ENCODE peak calls at places on chromosomes 1 and 21, in five cellular contexts. U is H54, X is GM20000, R is T47D, L is brain microvascular endothelial cell. V is an unnamed sample.

GRCh38 chr1:63475761-63476160 is 47.3 kb downstream of the ITGB3BP start:
- DNase-seq in R (no peak), U (no peak), X (no peak), L (peak; percentile 28), V (no peak)

GRCh38 chr1:68456207-68456606 is 6.5 kb upstream of the RPE65 start:
- DNase-seq in U (no peak), R (no peak), L (no peak), X (no peak), V (no peak)

GRCh38 chr1:159825564-159825963 is 1.1 kb upstream of the SLAMF8 start:
- DNase-seq in U (no peak), X (no peak), L (no peak), R (no peak), V (no peak)

GRCh38 chr1:218034464-218034863 is 250.6 kb upstream of the RRP15 start:
- DNase-seq in X (no peak), R (no peak), L (no peak), U (no peak), V (no peak)

GRCh38 chr1:119674835-119675289 is 26.8 kb upstream of the ZNF697 start:
- DNase-seq in L (peak; percentile 69), R (peak; percentile 59), U (no peak), X (peak; percentile 43), V (peak; percentile 85)

GRCh38 chr21:39220150-39220549 is 36.9 kb upstream of the PSMG1 start:
- DNase-seq in L (no peak), U (no peak), X (no peak), R (no peak), V (no peak)

GRCh38 chr1:84998642-84999280 is 1.8 kb upstream of the MCOLN2 start:
- DNase-seq in X (peak; percentile 37), U (no peak), L (no peak), R (no peak), V (no peak)

GRCh38 chr1:204217648-204218000 is 3.8 kb upstream of the GOLT1A start:
- DNase-seq in X (no peak), U (no peak), R (no peak), L (no peak), V (no peak)

GRCh38 chr1:71046891-71047634 is 553 bp downstream of the PTGER3 start:
- DNase-seq in U (no peak), X (peak; percentile 37), R (peak; percentile 40), L (no peak), V (no peak)

GRCh38 chr1:151314137-151314875 is 12.9 kb downstream of the PI4KB start:
- DNase-seq in X (no peak), R (no peak), L (peak; percentile 75), U (peak; percentile 89), V (no peak)

GRCh38 chr1:7331926-7332535 is 439.1 kb upstream of the VAMP3 start:
- DNase-seq in U (no peak), X (no peak), L (no peak), R (peak; percentile 20), V (peak; percentile 58)

GRCh38 chr1:110335265-110335664 is 3.9 kb upstream of the RBM15 start:
- DNase-seq in U (no peak), X (no peak), L (no peak), R (no peak), V (no peak)

GRCh38 chr21:42575111-42575510 is 61.5 kb downstream of the SLC37A1 start:
- DNase-seq in L (no peak), X (no peak), R (no peak), U (no peak), V (no peak)

GRCh38 chr1:232393010-232393833 is 236.7 kb downstream of the SIPA1L2 start:
- DNase-seq in U (peak; percentile 26), R (no peak), X (no peak), L (no peak), V (no peak)

GRCh38 chr1:198913667-198914066 is 274.8 kb downstream of the PTPRC start:
- DNase-seq in U (no peak), L (no peak), X (no peak), R (no peak), V (no peak)

GRCh38 chr1:203274603-203275381 is 30.5 kb upstream of the BTG2 start:
- DNase-seq in R (no peak), L (no peak), U (no peak), X (no peak), V (no peak)

GRCh38 chr1:194309697-194310096 is 1123.3 kb upstream of the B3GALT2 start:
- DNase-seq in R (no peak), U (no peak), X (no peak), L (no peak), V (no peak)

GRCh38 chr1:28642847-28643635 is at the start of gene TAF12:
- DNase-seq in L (peak; percentile 91), X (peak; percentile 87), U (peak; percentile 55), R (peak; percentile 94), V (peak; percentile 90)

GRCh38 chr21:40668535-40669275 is 178.3 kb downstream of the DSCAM start:
- DNase-seq in U (no peak), L (no peak), R (no peak), X (no peak), V (no peak)

GRCh38 chr1:18197299-18197698 is 89.7 kb downstream of the IGSF21 start:
- DNase-seq in X (no peak), R (no peak), U (no peak), L (no peak), V (no peak)

GRCh38 chr1:29865051-29865450 is 628.7 kb downstream of the PTPRU start:
- DNase-seq in U (no peak), R (no peak), X (no peak), L (no peak), V (no peak)

V was measured in LNCaP clone FGC.